ENCODE peak calls at places on chromosomes 1 and 21, in four cellular contexts. J is GM12878, Y is HepG2, U is K562. C is an unnamed sample.

GRCh38 chr1:160953030-160953429 is 1.6 kb downstream of the ITLN2 start:
- DNase-seq in J (no peak), U (no peak), Y (no peak), C (no peak)

GRCh38 chr1:153380711-153381110 is 5.3 kb upstream of the S100A12 start:
- DNase-seq in Y (no peak), J (no peak), U (no peak), C (no peak)

GRCh38 chr1:10074059-10074854 is 41.5 kb downstream of the UBE4B start:
- DNase-seq in Y (no peak), J (peak; percentile 40), U (peak; percentile 64), C (no peak)

GRCh38 chr21:40466893-40467483 is 380.0 kb downstream of the DSCAM start:
- DNase-seq in Y (no peak), J (no peak), U (no peak), C (no peak)

GRCh38 chr1:176949033-176949662 is 215.4 kb downstream of the ASTN1 start:
- DNase-seq in Y (peak; percentile 71), J (no peak), U (peak; percentile 83), C (peak; percentile 92)

GRCh38 chr1:170938281-170938680 is 2.9 kb downstream of the MROH9 start:
- DNase-seq in Y (no peak), U (no peak), J (no peak), C (no peak)

GRCh38 chr1:3014041-3014440 is 7.2 kb upstream of the ACTRT2 start:
- DNase-seq in J (no peak), U (no peak), Y (no peak), C (no peak)

GRCh38 chr1:145690587-145691558 is 16.3 kb downstream of the PDZK1 start:
- DNase-seq in U (no peak), Y (peak; percentile 54), J (peak; percentile 51), C (no peak)

GRCh38 chr1:31736675-31737074 is 27.5 kb downstream of the ADGRB2 start:
- DNase-seq in Y (no peak), J (no peak), U (no peak), C (no peak)

GRCh38 chr1:3611170-3612019 is at the start of gene MEGF6:
- DNase-seq in J (no peak), Y (peak; percentile 43), U (peak; percentile 81), C (peak; percentile 97)

GRCh38 chr1:98870959-98871903 is 133.4 kb downstream of the PLPPR5 start:
- DNase-seq in Y (no peak), J (peak; percentile 73), U (no peak), C (no peak)

GRCh38 chr1:42173155-42173933 is 8.8 kb upstream of the GUCA2A start:
- DNase-seq in U (peak; percentile 80), Y (peak; percentile 18), J (no peak), C (peak; percentile 82)

GRCh38 chr21:15365751-15366392 is 301.1 kb upstream of the NRIP1 start:
- DNase-seq in Y (peak; percentile 13), J (no peak), U (no peak), C (no peak)

GRCh38 chr21:35002879-35003722 is 46.0 kb downstream of the RUNX1 start:
- DNase-seq in U (no peak), J (no peak), Y (no peak), C (no peak)

GRCh38 chr1:222040163-222040900 is 298.4 kb upstream of the DUSP10 start:
- DNase-seq in U (no peak), J (no peak), Y (no peak), C (no peak)

GRCh38 chr1:112247036-112247597 is 148.9 kb upstream of the CTTNBP2NL start:
- DNase-seq in Y (no peak), U (no peak), J (no peak), C (no peak)

GRCh38 chr21:39109596-39110210 is 73.5 kb downstream of the PSMG1 start:
- DNase-seq in J (no peak), Y (no peak), U (no peak), C (no peak)

GRCh38 chr1:229619614-229620013 is 6.3 kb downstream of the TAF5L start:
- DNase-seq in Y (no peak), J (no peak), U (peak; percentile 27), C (no peak)

GRCh38 chr1:94832446-94832845 is 12.3 kb downstream of the SLC44A3 start:
- DNase-seq in Y (no peak), U (no peak), J (no peak), C (no peak)

GRCh38 chr1:46166521-46167462 is 8.1 kb upstream of the TSPAN1 start:
- DNase-seq in Y (no peak), J (no peak), U (no peak), C (peak; percentile 52)

GRCh38 chr1:40982721-40983120 is 3.2 kb downstream of the CTPS1 start:
- DNase-seq in J (no peak), Y (no peak), U (no peak), C (no peak)

GRCh38 chr1:207978441-207978840 is 67.5 kb upstream of the CD34 start:
- DNase-seq in J (no peak), Y (no peak), U (no peak), C (no peak)

GRCh38 chr1:202254454-202255252 is 61.1 kb downstream of the LGR6 start:
- DNase-seq in Y (no peak), U (no peak), J (no peak), C (no peak)

GRCh38 chr1:100657876-100658715 is 61.4 kb upstream of the VCAM1 start:
- DNase-seq in U (no peak), Y (peak; percentile 1), J (no peak), C (no peak)

GRCh38 chr1:117372863-117373412 is 5.7 kb downstream of the MAN1A2 start:
- DNase-seq in J (no peak), U (no peak), Y (no peak), C (no peak)

GRCh38 chr1:154583691-154584212 is 16.2 kb downstream of the CHRNB2 start:
- DNase-seq in J (no peak), U (no peak), Y (no peak), C (no peak)

GRCh38 chr21:28177008-28177603 is 815.6 kb downstream of the LTN1 start:
- DNase-seq in U (no peak), J (no peak), Y (no peak), C (no peak)

GRCh38 chr1:155910621-155911121 is 478 bp downstream of the RIT1 start:
- DNase-seq in J (no peak), U (peak; percentile 58), Y (no peak), C (peak; percentile 15)

GRCh38 chr1:183676515-183677189 is 23.5 kb upstream of the APOBEC4 start:
- DNase-seq in Y (peak; percentile 54), U (no peak), J (no peak), C (no peak)

GRCh38 chr1:2050482-2050792 is 226 bp downstream of the PRKCZ start:
- DNase-seq in J (no peak), U (no peak), Y (no peak), C (peak; percentile 43)

GRCh38 chr1:17926906-17927305 is 171.8 kb downstream of the ACTL8 start:
- DNase-seq in Y (no peak), J (no peak), U (no peak), C (no peak)

GRCh38 chr1:150257624-150258274 is at the start of gene CA14:
- DNase-seq in J (no peak), Y (no peak), U (no peak), C (peak; percentile 65)

GRCh38 chr21:16082038-16082816 is 352.4 kb downstream of the USP25 start:
- DNase-seq in J (no peak), U (no peak), Y (no peak), C (no peak)

GRCh38 chr1:152654110-152654509 is 9.1 kb upstream of the LCE2D start:
- DNase-seq in Y (peak; percentile 59), U (peak; percentile 65), J (no peak), C (peak; percentile 51)

GRCh38 chr1:203215573-203215972 is 13.9 kb downstream of the CHIT1 start:
- DNase-seq in Y (no peak), U (no peak), J (no peak), C (peak; percentile 17)

GRCh38 chr1:221741364-221741970 is 422 bp downstream of the DUSP10 start:
- DNase-seq in J (no peak), U (peak; percentile 41), Y (no peak), C (peak; percentile 17)

GRCh38 chr1:232684331-232685105 is 54.6 kb upstream of the SIPA1L2 start:
- DNase-seq in U (no peak), J (no peak), Y (no peak), C (no peak)

GRCh38 chr1:77636864-77637263 is 45.6 kb downstream of the ZZZ3 start:
- DNase-seq in Y (no peak), U (no peak), J (no peak), C (no peak)

GRCh38 chr1:33228935-33229487 is 27.3 kb upstream of the ZNF362 start:
- DNase-seq in Y (no peak), U (no peak), J (no peak), C (no peak)

GRCh38 chr1:109787211-109787844 is 23.6 kb upstream of the EPS8L3 start:
- DNase-seq in U (no peak), J (no peak), Y (no peak), C (no peak)
- TF ChIP-seq NR2C2 in U (no peak), J (no peak), Y (no peak), C (no peak)

GRCh38 chr1:109279615-109280278 is 3.2 kb downstream of the PSRC1 start:
- DNase-seq in U (peak; percentile 55), Y (no peak), J (no peak), C (no peak)

GRCh38 chr1:109274533-109275476 is 8.1 kb downstream of the PSRC1 start:
- DNase-seq in J (no peak), Y (peak; percentile 93), U (peak; percentile 78), C (no peak)

GRCh38 chr1:109280768-109281356 is 2.1 kb downstream of the PSRC1 start:
- DNase-seq in J (no peak), U (no peak), Y (no peak), C (no peak)

GRCh38 chr1:109275706-109276345 is 7.1 kb downstream of the PSRC1 start:
- DNase-seq in J (no peak), U (peak; percentile 63), Y (peak; percentile 48), C (no peak)

GRCh38 chr1:109277434-109278204 is 5.3 kb downstream of the PSRC1 start:
- DNase-seq in Y (peak; percentile 86), J (peak; percentile 54), U (peak; percentile 91), C (peak; percentile 91)
- TF ChIP-seq NR2C2 in Y (no peak), J (no peak), U (no peak), C (no peak)

DNA sequence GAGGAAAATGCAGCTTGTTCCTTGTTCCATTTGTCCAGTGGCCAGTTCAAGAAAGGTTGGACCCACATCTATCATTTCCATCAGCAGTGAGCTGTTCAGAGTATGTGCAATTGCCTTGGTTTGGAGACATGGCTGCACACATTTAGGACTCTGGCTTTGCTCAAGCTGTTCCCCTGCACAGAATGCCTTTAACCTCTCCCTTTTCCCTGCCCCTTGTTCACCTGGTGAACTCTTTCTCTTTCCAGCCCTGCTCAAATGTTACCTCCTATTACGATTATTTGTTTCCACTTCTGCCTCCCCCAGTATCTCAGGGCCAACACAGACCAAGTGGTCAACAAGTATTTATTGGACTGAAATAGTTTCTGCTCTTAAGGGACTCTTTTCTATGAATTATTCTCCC is 385.9 kb downstream of the CAMTA1 start:
- DNase-seq in Y (no peak), U (no peak), J (no peak), C (no peak)
- TF ChIP-seq NR2C2 in Y (no peak), U (no peak), J (no peak), C (no peak)

GRCh38 chr1:205284420-205285144 is 37.0 kb downstream of the NUAK2 start:
- DNase-seq in U (peak; percentile 94), Y (peak; percentile 97), J (no peak), C (peak; percentile 80)
- TF ChIP-seq NR2C2 in U (peak; percentile 60), Y (peak; percentile 56), J (no peak), C (no peak)

GRCh38 chr1:164611754-164612642 is 53.0 kb downstream of the PBX1 start:
- DNase-seq in Y (peak; percentile 90), J (no peak), U (no peak), C (no peak)
- TF ChIP-seq NR2C2 in Y (no peak), J (no peak), U (no peak), C (no peak)

GRCh38 chr21:41630249-41630648 is 122.3 kb upstream of the TMPRSS2 start:
- DNase-seq in J (no peak), U (no peak), Y (no peak), C (no peak)
- TF ChIP-seq NR2C2 in J (no peak), U (no peak), Y (no peak), C (no peak)

C was measured in WTC11.